ENCODE peak calls at places on chromosomes 16 and 17, in six cellular contexts. Q is body of pancreas; O is CD4-positive, alpha-beta T cell; P is upper lobe of right lung; Y is cardiac muscle cell; K is hepatocyte. M is an unnamed sample. For H3K27me3, the result is how much of the 10 kb centered on the place peaks cover.

GRCh38 chr17:27543958-27544349 is 87.0 kb upstream of the LGALS9 start:
- DNase-seq in Q (no peak), O (no peak), P (no peak), Y (no peak), K (no peak), M (no peak)

GRCh38 chr17:64259922-64260321 is 3.1 kb downstream of the TEX2 start:
- DNase-seq in Q (peak), O (no peak), P (no peak), Y (no peak), K (peak), M (no peak)

GRCh38 chr17:75548839-75549238 is 23.3 kb downstream of the LLGL2 start:
- DNase-seq in Q (no peak), O (no peak), P (no peak), Y (no peak), K (no peak), M (peak)

GRCh38 chr17:35046740-35047283 is 16.7 kb downstream of the RFFL start:
- DNase-seq in Q (no peak), O (peak), P (no peak), Y (no peak), K (no peak), M (peak)

GRCh38 chr17:35242158-35242804 is 591 bp upstream of the SLFN5 start:
- DNase-seq in Q (peak), O (peak), P (peak), Y (peak), K (peak), M (peak)

GRCh38 chr16:11374255-11374654 is 29.0 kb downstream of the RMI2 start:
- DNase-seq in Q (no peak), O (no peak), P (peak), Y (no peak), K (peak), M (no peak)

GRCh38 chr16:63442246-63442645 is 1406.0 kb upstream of the CDH8 start:
- DNase-seq in Q (no peak), O (no peak), P (no peak), Y (no peak), K (no peak), M (no peak)

GRCh38 chr17:9244066-9245052 is 223.0 kb downstream of the NTN1 start:
- DNase-seq in Q (no peak), O (no peak), P (peak), Y (no peak), K (no peak), M (no peak)

GRCh38 chr17:82893779-82894178 is 54.0 kb upstream of the ZNF750 start:
- DNase-seq in Q (no peak), O (no peak), P (no peak), Y (no peak), K (no peak), M (no peak)

GRCh38 chr17:1999557-2000251 is 25.4 kb downstream of the RTN4RL1 start:
- DNase-seq in Q (peak), O (no peak), P (peak), Y (peak), K (peak), M (peak)

GRCh38 chr17:59366773-59367656 is 35.6 kb downstream of the YPEL2 start:
- DNase-seq in Q (peak), O (no peak), P (peak), Y (peak), K (peak), M (peak)

GRCh38 chr17:48804936-48805411 is 12.1 kb downstream of the TTLL6 start:
- DNase-seq in Q (peak), O (peak), P (peak), Y (peak), K (peak), M (peak)

GRCh38 chr17:50219345-50219744 is 17.9 kb upstream of the COL1A1 start:
- DNase-seq in Q (no peak), O (no peak), P (no peak), Y (no peak), K (peak), M (no peak)

GRCh38 chr17:11097121-11097520 is 143.9 kb upstream of the SHISA6 start:
- DNase-seq in Q (no peak), O (no peak), P (no peak), Y (peak), K (no peak), M (peak)

GRCh38 chr16:13083687-13084086 is 182.3 kb downstream of the SHISA9 start:
- DNase-seq in Q (peak), O (no peak), P (no peak), Y (no peak), K (no peak), M (peak)

GRCh38 chr16:86619263-86619935 is 41.0 kb downstream of the FOXL1 start:
- DNase-seq in Q (no peak), O (no peak), P (no peak), Y (no peak), K (no peak), M (no peak)

GRCh38 chr17:31467502-31468256 is 76.2 kb downstream of the RAB11FIP4 start:
- DNase-seq in Q (peak), O (no peak), P (no peak), Y (peak), K (peak), M (no peak)

GRCh38 chr17:50956750-50957523 is 90.8 kb upstream of the TOB1 start:
- DNase-seq in Q (peak), O (peak), P (peak), Y (peak), K (peak), M (peak)

GRCh38 chr17:4120332-4120731 is 22.5 kb downstream of the ZZEF1 start:
- DNase-seq in Q (no peak), O (no peak), P (no peak), Y (no peak), K (no peak), M (no peak)

GRCh38 chr16:9260665-9261064 is 169.2 kb downstream of the HAPSTR1 start:
- DNase-seq in Q (peak), O (no peak), P (no peak), Y (no peak), K (no peak), M (no peak)

GRCh38 chr16:27235055-27235937 is 32.0 kb downstream of the KDM8 start:
- DNase-seq in Q (peak), O (peak), P (peak), Y (peak), K (peak), M (peak)

DNA sequence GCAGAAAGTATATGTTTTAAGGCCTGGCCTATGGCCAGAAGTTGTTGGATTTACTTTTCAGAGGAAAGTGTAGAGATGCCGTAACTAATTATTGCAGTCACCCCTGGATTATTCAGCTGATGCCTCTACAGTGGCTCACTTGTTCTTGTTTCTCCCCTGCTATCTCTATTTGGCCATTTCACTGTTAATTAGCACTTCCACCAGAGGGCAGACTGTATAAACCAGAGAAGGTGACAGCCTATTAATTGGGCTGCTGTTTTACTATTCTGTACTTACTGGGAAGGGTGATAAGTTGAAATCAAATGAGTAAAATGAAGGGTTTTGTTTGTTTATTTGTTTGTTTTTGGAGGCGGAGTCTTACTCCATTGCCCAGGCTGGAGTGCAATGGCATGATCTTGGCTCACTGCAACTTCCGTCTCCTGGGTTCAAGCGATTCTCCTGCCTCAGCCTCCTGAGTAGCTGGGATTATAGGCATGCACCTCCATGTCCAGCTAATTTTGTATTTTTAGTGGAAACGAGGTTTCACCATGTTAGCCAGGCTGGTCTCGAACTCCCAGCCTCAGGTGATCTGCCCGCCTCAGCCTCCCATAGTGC is 66.0 kb downstream of the CDK12 start:
- DNase-seq in Q (no peak), O (no peak), P (no peak), Y (peak), K (no peak), M (no peak)
- TF ChIP-seq CTCF in Q (peak), O (peak), P (peak), Y (peak), K (peak), M (peak)

DNA sequence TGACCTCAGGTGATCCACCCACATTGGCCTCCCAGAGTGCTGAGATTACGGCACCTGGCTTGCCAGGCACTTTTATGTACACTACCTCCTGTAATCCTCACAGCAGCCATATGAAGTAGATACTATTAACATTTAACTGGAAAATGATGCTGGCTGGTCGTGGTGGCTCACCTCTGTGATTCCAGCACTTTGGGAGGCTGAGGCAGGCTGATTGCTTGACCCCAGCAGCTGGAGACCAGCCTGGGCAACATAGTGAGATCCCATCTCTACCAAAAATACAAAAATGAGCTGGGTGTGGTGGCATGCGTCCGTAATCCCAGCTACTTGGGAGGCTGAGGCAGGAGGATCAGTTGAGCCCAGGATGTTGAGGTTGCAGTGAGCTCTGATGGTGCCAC is 2.0 kb upstream of the MAPK3 start:
- DNase-seq in Q (no peak), O (no peak), P (no peak), Y (no peak), K (no peak), M (no peak)
- H3K27me3 ChIP-seq in Q (under half), O (under half), P (under half), Y (under half), K (under half), M (under half)

GRCh38 chr16:30724641-30725464 is 23.4 kb upstream of the PHKG2 start:
- DNase-seq in Q (no peak), O (no peak), P (peak), Y (no peak), K (no peak), M (no peak)
- H3K27ac ChIP-seq in Q (peak), O (no peak), P (no peak), Y (no peak), K (no peak), M (no peak)

GRCh38 chr17:20612635-20613034 is 33.1 kb downstream of the CDRT15L2 start:
- DNase-seq in Q (no peak), O (no peak), P (peak), Y (no peak), K (no peak), M (no peak)

GRCh38 chr17:20613248-20613647 is 33.7 kb downstream of the CDRT15L2 start:
- DNase-seq in Q (no peak), O (no peak), P (peak), Y (no peak), K (no peak), M (no peak)

GRCh38 chr17:20613905-20614304 is 34.4 kb downstream of the CDRT15L2 start:
- DNase-seq in Q (no peak), O (no peak), P (peak), Y (no peak), K (no peak), M (no peak)

DNA sequence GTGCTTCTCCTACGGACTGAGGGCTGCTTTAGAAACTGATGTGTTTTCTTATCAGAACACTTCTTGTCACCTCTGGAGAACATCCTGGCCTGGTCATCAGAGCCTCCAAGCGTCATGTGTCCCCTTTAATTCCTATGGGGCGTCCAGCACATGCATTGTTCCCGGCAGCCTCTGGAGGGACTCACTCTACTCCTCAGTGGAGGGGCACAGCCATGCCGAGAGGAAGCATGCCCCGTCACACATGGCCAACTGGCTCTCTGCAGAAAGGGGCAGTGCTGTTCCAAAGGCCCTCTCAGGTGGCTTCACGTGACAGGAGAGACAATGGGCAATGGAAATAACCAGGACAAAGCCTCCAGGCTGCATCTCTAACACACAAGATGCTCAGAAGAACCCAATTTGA is 31.8 kb downstream of the CDRT15L2 start:
- DNase-seq in Q (no peak), O (no peak), P (no peak), Y (no peak), K (no peak), M (no peak)
- TF ChIP-seq CTCF in Q (no peak), O (no peak), P (no peak), Y (no peak), K (no peak), M (peak)

GRCh38 chr16:1026784-1027415 is 45.3 kb downstream of the SOX8 start:
- DNase-seq in Q (no peak), O (no peak), P (no peak), Y (no peak), K (no peak), M (no peak)
- H3K27me3 ChIP-seq in Q (under half), O (under half), P (under half), Y (under half), K (under half), M (under half)

GRCh38 chr17:17191961-17192381 is 14.2 kb downstream of the PLD6 start:
- DNase-seq in Q (no peak), O (no peak), P (no peak), Y (no peak), K (no peak), M (no peak)
- H3K27ac ChIP-seq in Q (no peak), O (no peak), P (no peak), Y (no peak), K (no peak), M (no peak)

GRCh38 chr17:8162232-8162996 is at the start of gene VAMP2:
- DNase-seq in Q (peak), O (peak), P (peak), Y (peak), K (peak), M (peak)
- TF ChIP-seq CTCF in Q (peak), O (no peak), P (no peak), Y (no peak), K (no peak), M (peak)

DNA sequence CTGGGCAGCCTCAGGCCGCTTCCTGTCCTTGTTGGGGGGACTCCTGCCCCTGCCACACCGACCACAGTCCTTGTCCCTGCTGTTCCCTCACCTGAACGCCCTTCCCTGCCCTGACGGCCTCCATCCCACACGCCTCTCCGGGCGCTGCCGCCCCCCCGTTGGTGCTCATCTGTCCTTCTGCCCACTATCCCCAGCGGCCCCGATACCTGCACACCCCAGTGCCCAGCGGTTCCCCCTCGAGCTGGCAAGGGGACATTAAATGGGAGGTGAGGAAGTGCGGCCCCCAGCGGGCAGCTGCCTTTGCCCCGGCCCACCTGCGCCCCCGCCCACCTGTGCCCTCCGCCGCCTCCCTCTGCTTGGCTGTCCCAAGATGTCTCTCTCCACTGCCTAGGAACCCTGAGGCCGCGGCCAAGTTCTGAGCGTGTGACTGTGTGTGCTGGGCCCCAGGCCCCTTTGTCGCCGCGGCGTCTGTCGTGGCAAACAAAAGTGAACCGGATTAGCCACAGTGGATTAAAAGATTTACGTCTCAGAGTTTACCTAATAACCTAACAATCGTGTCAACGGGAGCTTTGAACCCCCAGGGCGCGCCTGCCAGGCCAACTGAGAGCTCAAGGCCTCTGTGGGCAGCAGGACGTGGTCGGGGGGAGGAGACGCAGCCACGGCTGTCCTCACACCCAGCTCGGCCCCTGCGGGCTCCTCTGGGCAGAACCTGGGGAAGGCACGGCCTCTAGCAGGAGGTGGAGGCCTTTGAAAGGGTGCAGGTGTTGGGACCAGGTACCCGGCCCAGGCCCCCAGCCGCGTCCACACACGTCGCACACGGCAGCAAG is 7.6 kb upstream of the AXIN1 start:
- DNase-seq in Q (no peak), O (no peak), P (no peak), Y (no peak), K (no peak), M (peak)
- H3K27me3 ChIP-seq in Q (under half), O (under half), P (under half), Y (under half), K (under half), M (under half)

GRCh38 chr17:69425978-69426377 is 11.5 kb downstream of the MAP2K6 start:
- DNase-seq in Q (no peak), O (no peak), P (no peak), Y (no peak), K (no peak), M (no peak)
- H3K27ac ChIP-seq in Q (no peak), O (no peak), P (no peak), Y (no peak), K (no peak), M (no peak)

M was measured in WERI-Rb-1.